ENCODE peak calls at places on chromosomes 2 and 18, in four cellular contexts. L is K562, S is HL-60, M is GM12878. Z is an unnamed sample.
A peak's percentile ranks its signal among the peaks of the same experiment; 100 is the strongest.

GRCh38 chr2:72236445-72237067 is 88.9 kb upstream of the CYP26B1 start:
- DNase-seq in L (no peak), S (no peak), M (no peak), Z (no peak)

GRCh38 chr18:24860978-24861680 is 400.7 kb downstream of the HRH4 start:
- DNase-seq in L (no peak), S (no peak), M (no peak), Z (no peak)

GRCh38 chr2:96427917-96428316 is 77.2 kb downstream of the NEURL3 start:
- DNase-seq in L (no peak), S (no peak), M (no peak), Z (no peak)

GRCh38 chr2:29596584-29596983 is 324.8 kb downstream of the ALK start:
- DNase-seq in L (no peak), S (no peak), M (peak; percentile 17), Z (no peak)

GRCh38 chr2:30252723-30253688 is 21.7 kb downstream of the LBH start:
- DNase-seq in L (peak; percentile 82), S (no peak), M (no peak), Z (no peak)

GRCh38 chr18:26317353-26317865 is 91.2 kb downstream of the TAF4B start:
- DNase-seq in L (no peak), S (no peak), M (no peak), Z (no peak)

GRCh38 chr2:237674731-237675276 is 47.4 kb downstream of the LRRFIP1 start:
- DNase-seq in L (no peak), S (peak; percentile 92), M (peak; percentile 77), Z (peak; percentile 43)

GRCh38 chr2:21710496-21710895 is 586.7 kb downstream of the TDRD15 start:
- DNase-seq in L (no peak), S (no peak), M (no peak), Z (no peak)

GRCh38 chr18:50987261-50987660 is 19.4 kb downstream of the ELAC1 start:
- DNase-seq in L (no peak), S (no peak), M (no peak), Z (no peak)

GRCh38 chr2:42618972-42619371 is 50.5 kb downstream of the MTA3 start:
- DNase-seq in L (no peak), S (no peak), M (no peak), Z (no peak)

GRCh38 chr2:33340265-33340664 is 136.2 kb upstream of the RASGRP3 start:
- DNase-seq in L (no peak), S (no peak), M (no peak), Z (no peak)

GRCh38 chr18:79458131-79458838 is 62.6 kb downstream of the NFATC1 start:
- DNase-seq in L (no peak), S (no peak), M (no peak), Z (no peak)

GRCh38 chr2:12201369-12201768 is 454.9 kb downstream of the LPIN1 start:
- DNase-seq in L (no peak), S (peak; percentile 4), M (no peak), Z (no peak)

GRCh38 chr2:234603619-234604018 is 106.7 kb upstream of the ARL4C start:
- DNase-seq in L (no peak), S (no peak), M (no peak), Z (no peak)

GRCh38 chr18:23743733-23744333 is 54.6 kb downstream of the LAMA3 start:
- DNase-seq in L (no peak), S (no peak), M (no peak), Z (no peak)

GRCh38 chr2:198913394-198914152 is 544.2 kb downstream of the SATB2 start:
- DNase-seq in L (no peak), S (no peak), M (peak; percentile 89), Z (peak; percentile 28)

GRCh38 chr2:226911932-226912331 is 76.1 kb downstream of the RHBDD1 start:
- DNase-seq in L (no peak), S (no peak), M (no peak), Z (no peak)

GRCh38 chr2:121567957-121568409 is 37.3 kb downstream of the RNU4ATAC start:
- DNase-seq in L (no peak), S (no peak), M (no peak), Z (no peak)

GRCh38 chr2:17813015-17813741 is 3.1 kb upstream of the MSGN1 start:
- DNase-seq in L (no peak), S (no peak), M (no peak), Z (no peak)

GRCh38 chr2:207334631-207335371 is 169.1 kb upstream of the KLF7 start:
- DNase-seq in L (no peak), S (no peak), M (no peak), Z (no peak)

GRCh38 chr2:3094318-3094717 is 283.3 kb downstream of the EIPR1 start:
- DNase-seq in L (no peak), S (no peak), M (no peak), Z (no peak)

GRCh38 chr18:25310045-25310444 is 41.9 kb downstream of the ZNF521 start:
- DNase-seq in L (no peak), S (no peak), M (no peak), Z (no peak)

GRCh38 chr2:217489145-217489960 is 513.4 kb downstream of the TNS1 start:
- DNase-seq in L (no peak), S (no peak), M (no peak), Z (no peak)

GRCh38 chr2:236730393-236730792 is 160.8 kb downstream of the ACKR3 start:
- DNase-seq in L (no peak), S (no peak), M (no peak), Z (no peak)

GRCh38 chr2:172196768-172197322 is 94.1 kb upstream of the DLX2 start:
- DNase-seq in L (no peak), S (peak; percentile 87), M (no peak), Z (no peak)

GRCh38 chr2:240759454-240759853 is 60.6 kb downstream of the KIF1A start:
- DNase-seq in L (peak; percentile 23), S (no peak), M (peak; percentile 13), Z (no peak)

GRCh38 chr18:6741290-6741689 is 11.8 kb downstream of the ARHGAP28 start:
- DNase-seq in L (no peak), S (no peak), M (no peak), Z (no peak)

GRCh38 chr18:47560693-47561092 is 309.2 kb upstream of the SKOR2 start:
- DNase-seq in L (no peak), S (no peak), M (no peak), Z (no peak)

GRCh38 chr18:45321520-45321919 is 293.8 kb upstream of the SLC14A2 start:
- DNase-seq in L (no peak), S (no peak), M (no peak), Z (no peak)

GRCh38 chr2:50556934-50557575 is 474.9 kb downstream of the NRXN1 start:
- DNase-seq in L (no peak), S (no peak), M (no peak), Z (no peak)

GRCh38 chr2:24508878-24509277 is 17.8 kb downstream of the NCOA1 start:
- DNase-seq in L (no peak), S (no peak), M (no peak), Z (no peak)

GRCh38 chr2:73985318-73986084 is 791 bp downstream of the TET3 start:
- DNase-seq in L (peak; percentile 89), S (peak; percentile 85), M (no peak), Z (peak; percentile 53)

GRCh38 chr2:65595641-65596040 is 163.2 kb upstream of the SPRED2 start:
- DNase-seq in L (no peak), S (no peak), M (no peak), Z (no peak)

GRCh38 chr2:56009758-56010534 is 86.4 kb upstream of the EFEMP1 start:
- DNase-seq in L (no peak), S (no peak), M (no peak), Z (no peak)

DNA sequence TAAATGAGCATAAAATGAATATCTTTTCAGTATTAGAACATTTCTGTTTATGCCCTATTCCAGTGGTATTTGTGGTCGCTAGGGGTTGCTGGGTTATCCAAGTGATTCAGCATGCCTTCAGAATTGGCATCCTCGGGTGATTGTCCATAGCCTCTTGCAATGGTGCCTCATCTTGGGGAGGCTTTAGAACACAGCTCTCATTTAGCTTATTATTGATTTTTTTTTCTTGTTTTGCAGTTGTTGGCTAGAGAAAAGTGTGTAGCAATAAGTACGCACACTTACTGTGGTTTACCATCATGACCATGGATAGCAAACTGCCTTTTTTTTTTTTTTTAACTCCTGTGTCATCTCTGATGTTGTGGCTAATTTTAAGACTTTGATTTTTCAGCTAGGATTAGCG is 33.6 kb downstream of the PLEKHA3 start:
- DNase-seq in L (no peak), S (no peak), M (no peak), Z (no peak)
- TF ChIP-seq SPI1 in L (no peak), S (no peak), M (no peak), Z (no peak)

GRCh38 chr2:118847447-118848172 is at the start of gene EN1:
- DNase-seq in L (peak; percentile 90), S (no peak), M (no peak), Z (no peak)

GRCh38 chr2:118845005-118845842 is 2.2 kb downstream of the EN1 start:
- DNase-seq in L (peak; percentile 50), S (no peak), M (no peak), Z (no peak)

GRCh38 chr2:118848381-118849225 is 1.2 kb upstream of the EN1 start:
- DNase-seq in L (no peak), S (no peak), M (no peak), Z (no peak)

GRCh38 chr2:118845843-118846666 is 1.4 kb downstream of the EN1 start:
- DNase-seq in L (peak; percentile 23), S (no peak), M (no peak), Z (no peak)

GRCh38 chr2:118846667-118847446 is 591 bp downstream of the EN1 start:
- DNase-seq in L (peak; percentile 63), S (no peak), M (no peak), Z (no peak)
- TF ChIP-seq SPI1 in L (no peak), S (no peak), M (no peak), Z (no peak)

DNA sequence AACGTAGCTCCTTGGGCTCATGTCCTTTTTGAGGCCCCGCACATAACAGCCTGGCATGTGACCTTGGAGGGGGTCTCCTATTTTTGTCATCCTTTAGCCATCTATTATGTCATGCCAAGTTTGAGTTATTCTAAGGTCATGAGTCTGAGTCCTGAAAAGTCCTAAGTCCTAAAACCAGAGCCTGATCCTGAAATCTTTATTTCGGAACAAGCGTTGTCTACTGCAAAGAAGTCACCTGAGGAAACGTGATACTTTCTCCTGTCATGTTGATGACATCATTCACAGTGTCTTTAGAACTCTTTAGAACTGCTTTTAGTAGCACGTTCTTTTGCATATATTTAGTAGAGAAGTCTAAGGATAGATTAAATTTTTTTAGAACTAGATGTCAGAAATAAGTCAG is 75.5 kb downstream of the ASAP2 start:
- DNase-seq in L (no peak), S (no peak), M (no peak), Z (no peak)
- TF ChIP-seq SPI1 in L (no peak), S (no peak), M (no peak), Z (no peak)

DNA sequence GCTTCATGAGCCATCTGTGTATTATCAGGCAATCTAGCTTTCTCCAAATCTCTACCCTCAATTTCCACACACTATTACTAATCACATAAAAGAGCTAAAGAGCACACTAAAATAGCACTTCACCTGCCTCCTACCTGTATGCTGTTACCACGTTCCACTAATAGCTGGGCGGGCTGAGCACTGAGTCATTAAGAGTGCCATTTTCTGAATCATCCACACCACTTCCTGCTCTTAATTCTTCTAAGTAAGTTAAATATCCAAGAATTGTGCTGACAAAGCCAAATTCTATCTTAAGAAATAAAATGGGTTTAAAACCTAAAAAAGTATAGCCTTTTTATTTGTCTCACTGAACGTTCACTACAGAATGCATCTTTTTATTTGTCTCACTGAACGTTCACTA is 35.7 kb downstream of the NOL10 start:
- DNase-seq in L (no peak), S (no peak), M (no peak), Z (no peak)
- TF ChIP-seq SPI1 in L (no peak), S (no peak), M (no peak), Z (no peak)

GRCh38 chr2:14632133-14632936 is at the start of gene LRATD1:
- DNase-seq in L (peak; percentile 69), S (no peak), M (no peak), Z (no peak)
- TF ChIP-seq SPI1 in L (no peak), S (no peak), M (no peak), Z (no peak)

GRCh38 chr2:27494944-27495554 is at the start of gene FNDC4:
- DNase-seq in L (peak; percentile 83), S (no peak), M (no peak), Z (no peak)
- TF ChIP-seq SPI1 in L (no peak), S (no peak), M (no peak), Z (no peak)